ENCODE peak calls at places on chromosome 4, in nine cellular contexts. A is neuronal stem cell; U is epithelial cell of proximal tubule; Z is immature natural killer cell; H is CD8-positive, alpha-beta memory T cell; I is NT2/D1; B is NCI-H774; M is T-cell; C is stimulated activated CD4-positive, alpha-beta T cell treated with anti-CD3 and anti-CD28 coated beads, Interleukin-4, amount 100 ng/mL, for 4 hours. X is an unnamed sample.
A peak's percentile ranks its signal among the peaks of the same experiment; 100 is the strongest.

GRCh38 chr4:175671491-175671934 is 140.6 kb downstream of the GPM6A start:
- DNase-seq in I (peak; percentile 1), U (no peak), C (no peak), B (no peak), M (no peak), H (no peak), Z (no peak), A (peak; percentile 20), X (no peak)

GRCh38 chr4:86271057-86271456 is 88.8 kb downstream of the MAPK10 start:
- DNase-seq in H (no peak), C (no peak), B (no peak), U (no peak), M (no peak), Z (no peak), A (no peak), I (no peak), X (no peak)

GRCh38 chr4:122845760-122846159 is 19.1 kb downstream of the FGF2 start:
- DNase-seq in M (no peak), U (peak; percentile 41), Z (no peak), B (no peak), C (no peak), I (no peak), H (no peak), A (no peak), X (no peak)

GRCh38 chr4:2742081-2742822 is 13.9 kb downstream of the TNIP2 start:
- DNase-seq in Z (no peak), A (no peak), H (no peak), U (no peak), I (no peak), M (no peak), C (no peak), B (no peak), X (no peak)

GRCh38 chr4:185358514-185359433 is 37.0 kb downstream of the LRP2BP start:
- DNase-seq in A (peak; percentile 2), C (no peak), Z (no peak), H (no peak), B (no peak), M (no peak), I (no peak), U (no peak), X (no peak)

GRCh38 chr4:59247032-59247431 is 1953.1 kb upstream of the ADGRL3 start:
- DNase-seq in M (no peak), U (no peak), A (no peak), H (no peak), I (no peak), C (no peak), B (peak; percentile 0), Z (no peak), X (no peak)

GRCh38 chr4:165994706-165995105 is 121.7 kb downstream of the TLL1 start:
- DNase-seq in H (no peak), I (no peak), M (no peak), Z (no peak), B (no peak), C (no peak), A (no peak), U (no peak), X (no peak)

GRCh38 chr4:139629761-139630160 is 35.9 kb upstream of the MGST2 start:
- DNase-seq in U (no peak), C (no peak), I (no peak), B (no peak), H (no peak), Z (no peak), A (no peak), M (no peak), X (no peak)

GRCh38 chr4:69617083-69617694 is 22.3 kb downstream of the UGT2A2 start:
- DNase-seq in A (peak; percentile 45), U (peak; percentile 6), H (no peak), C (no peak), Z (no peak), M (no peak), I (peak; percentile 13), B (peak; percentile 40), X (peak; percentile 45)

GRCh38 chr4:35175894-35176293 is 1068.4 kb downstream of the ARAP2 start:
- DNase-seq in U (no peak), I (no peak), A (no peak), Z (no peak), H (no peak), M (no peak), B (no peak), C (no peak), X (no peak)

GRCh38 chr4:85067342-85067741 is 100.9 kb upstream of the WDFY3 start:
- DNase-seq in A (no peak), M (no peak), B (no peak), U (no peak), I (no peak), H (no peak), Z (no peak), C (no peak), X (no peak)

GRCh38 chr4:31130930-31131329 is 410.8 kb downstream of the PCDH7 start:
- DNase-seq in U (no peak), Z (no peak), A (no peak), M (no peak), H (no peak), C (no peak), B (no peak), I (no peak), X (no peak)

GRCh38 chr4:184911310-184911709 is 85.5 kb upstream of the ACSL1 start:
- DNase-seq in U (no peak), I (no peak), C (no peak), A (no peak), M (no peak), B (no peak), Z (no peak), H (no peak), X (no peak)

GRCh38 chr4:122695226-122695625 is 37.3 kb upstream of the BBS12 start:
- DNase-seq in Z (no peak), H (no peak), A (no peak), M (no peak), U (no peak), C (no peak), I (no peak), B (no peak), X (no peak)

GRCh38 chr4:23361453-23361852 is 528.4 kb downstream of the PPARGC1A start:
- DNase-seq in I (no peak), U (no peak), M (no peak), B (no peak), Z (no peak), C (no peak), A (no peak), H (no peak), X (no peak)

GRCh38 chr4:149531861-149532260 is 283.8 kb downstream of the IQCM start:
- DNase-seq in M (no peak), C (no peak), H (no peak), Z (no peak), A (no peak), B (no peak), I (no peak), U (no peak), X (no peak)

GRCh38 chr4:127622923-127623754 is 9.6 kb upstream of the INTU start:
- DNase-seq in I (no peak), H (no peak), B (peak; percentile 59), A (peak; percentile 65), U (no peak), M (no peak), C (no peak), Z (no peak), X (no peak)

GRCh38 chr4:56099378-56099786 is 150.6 kb downstream of the CEP135 start:
- DNase-seq in C (no peak), B (no peak), A (no peak), Z (no peak), U (no peak), M (no peak), H (no peak), I (no peak), X (no peak)

GRCh38 chr4:86846921-86847320 is 2.3 kb downstream of the SLC10A6 start:
- DNase-seq in A (no peak), Z (no peak), C (no peak), I (no peak), B (no peak), M (no peak), H (no peak), U (no peak), X (no peak)

GRCh38 chr4:39763714-39764572 is 66.0 kb downstream of the UBE2K start:
- DNase-seq in C (no peak), M (no peak), B (no peak), H (no peak), A (no peak), Z (no peak), I (no peak), U (peak; percentile 33), X (no peak)

GRCh38 chr4:148445071-148445902 is 3.1 kb upstream of the NR3C2 start:
- DNase-seq in Z (peak; percentile 74), A (peak; percentile 70), C (peak; percentile 79), I (no peak), M (peak; percentile 72), U (no peak), H (peak; percentile 87), B (peak; percentile 38), X (no peak)

GRCh38 chr4:139635966-139636365 is 29.7 kb upstream of the MGST2 start:
- DNase-seq in B (no peak), I (no peak), M (no peak), H (no peak), Z (no peak), U (no peak), C (no peak), A (no peak), X (no peak)

GRCh38 chr4:146059865-146060264 is 115.7 kb upstream of the LSM6 start:
- DNase-seq in Z (no peak), U (no peak), A (no peak), M (no peak), B (no peak), I (no peak), H (no peak), C (no peak), X (no peak)

GRCh38 chr4:101163936-101164335 is 183.4 kb downstream of the PPP3CA start:
- DNase-seq in I (no peak), C (no peak), U (no peak), M (no peak), B (no peak), Z (no peak), A (no peak), H (no peak), X (no peak)

GRCh38 chr4:180618396-180618795 is 1624.8 kb upstream of the TENM3 start:
- DNase-seq in C (no peak), A (no peak), Z (no peak), B (no peak), M (no peak), I (no peak), U (no peak), H (no peak), X (no peak)

GRCh38 chr4:10114147-10114546 is 2.5 kb downstream of the WDR1 start:
- DNase-seq in M (no peak), B (no peak), C (no peak), A (no peak), I (no peak), Z (no peak), U (no peak), H (no peak), X (no peak)

GRCh38 chr4:7904108-7904516 is 35.5 kb downstream of the AFAP1 start:
- DNase-seq in H (no peak), C (no peak), U (no peak), I (no peak), A (no peak), M (no peak), Z (no peak), B (no peak), X (no peak)